ENCODE peak calls at places on chromosome 11, in ten cellular contexts. V is endothelial cell of umbilical vein, G is left ventricle myocardium inferior, R is fibroblast of lung, I is astrocyte, M is PC-3, S is GM12878, X is tibial artery, H is keratinocyte, T is prostate gland. D is an unnamed sample.

GRCh38 chr11:68542617-68543016 is 82.1 kb downstream of the PPP6R3 start:
- DNase-seq in V (no peak), G (no peak), R (peak; percentile 95), I (peak; percentile 94), M (peak; percentile 82), S (no peak), X (no peak), H (no peak), T (no peak), D (peak; percentile 30)

GRCh38 chr11:6557761-6558674 is 45.4 kb downstream of the RRP8 start:
- DNase-seq in V (no peak), G (peak; percentile 57), R (no peak), I (no peak), M (no peak), S (no peak), X (no peak), H (no peak), T (no peak), D (no peak)

GRCh38 chr11:94766656-94767291 is 1.4 kb upstream of the AMOTL1 start:
- DNase-seq in V (no peak), G (no peak), R (no peak), I (no peak), M (peak; percentile 61), S (no peak), X (no peak), H (no peak), T (no peak), D (no peak)

GRCh38 chr11:94417386-94417987 is 16.3 kb upstream of the GPR83 start:
- DNase-seq in V (peak; percentile 32), G (no peak), R (peak; percentile 30), I (peak; percentile 25), M (peak; percentile 71), S (no peak), X (no peak), H (no peak), T (no peak), D (peak; percentile 45)

GRCh38 chr11:85912414-85912813 is 57.2 kb downstream of the CCDC83 start:
- DNase-seq in V (no peak), G (no peak), R (no peak), I (no peak), M (no peak), S (no peak), X (no peak), H (no peak), T (no peak), D (no peak)

GRCh38 chr11:73656985-73657384 is 10.6 kb downstream of the PLEKHB1 start:
- DNase-seq in V (no peak), G (no peak), R (no peak), I (no peak), M (no peak), S (no peak), X (no peak), H (no peak), T (no peak), D (no peak)

GRCh38 chr11:116990061-116990473 is 108.2 kb downstream of the SIK3 start:
- DNase-seq in V (no peak), G (no peak), R (peak; percentile 97), I (peak; percentile 96), M (peak; percentile 64), S (no peak), X (no peak), H (no peak), T (no peak), D (no peak)

GRCh38 chr11:121236115-121237001 is 56.2 kb upstream of the SC5D start:
- DNase-seq in V (peak; percentile 4), G (no peak), R (peak; percentile 85), I (peak; percentile 80), M (no peak), S (peak; percentile 74), X (no peak), H (no peak), T (no peak), D (peak; percentile 24)

GRCh38 chr11:130726234-130726559 is 190.1 kb downstream of the SNX19 start:
- DNase-seq in V (peak; percentile 85), G (no peak), R (peak; percentile 87), I (peak; percentile 83), M (no peak), S (no peak), X (no peak), H (no peak), T (peak; percentile 53), D (no peak)

GRCh38 chr11:7671807-7672206 is 1.5 kb downstream of the CYB5R2 start:
- DNase-seq in V (no peak), G (no peak), R (no peak), I (no peak), M (no peak), S (peak; percentile 62), X (no peak), H (no peak), T (no peak), D (no peak)

GRCh38 chr11:18802381-18803257 is 11.0 kb upstream of the PTPN5 start:
- DNase-seq in V (peak; percentile 69), G (no peak), R (peak; percentile 65), I (peak; percentile 52), M (peak; percentile 78), S (peak; percentile 12), X (no peak), H (peak; percentile 7), T (peak; percentile 76), D (peak; percentile 72)

DNA sequence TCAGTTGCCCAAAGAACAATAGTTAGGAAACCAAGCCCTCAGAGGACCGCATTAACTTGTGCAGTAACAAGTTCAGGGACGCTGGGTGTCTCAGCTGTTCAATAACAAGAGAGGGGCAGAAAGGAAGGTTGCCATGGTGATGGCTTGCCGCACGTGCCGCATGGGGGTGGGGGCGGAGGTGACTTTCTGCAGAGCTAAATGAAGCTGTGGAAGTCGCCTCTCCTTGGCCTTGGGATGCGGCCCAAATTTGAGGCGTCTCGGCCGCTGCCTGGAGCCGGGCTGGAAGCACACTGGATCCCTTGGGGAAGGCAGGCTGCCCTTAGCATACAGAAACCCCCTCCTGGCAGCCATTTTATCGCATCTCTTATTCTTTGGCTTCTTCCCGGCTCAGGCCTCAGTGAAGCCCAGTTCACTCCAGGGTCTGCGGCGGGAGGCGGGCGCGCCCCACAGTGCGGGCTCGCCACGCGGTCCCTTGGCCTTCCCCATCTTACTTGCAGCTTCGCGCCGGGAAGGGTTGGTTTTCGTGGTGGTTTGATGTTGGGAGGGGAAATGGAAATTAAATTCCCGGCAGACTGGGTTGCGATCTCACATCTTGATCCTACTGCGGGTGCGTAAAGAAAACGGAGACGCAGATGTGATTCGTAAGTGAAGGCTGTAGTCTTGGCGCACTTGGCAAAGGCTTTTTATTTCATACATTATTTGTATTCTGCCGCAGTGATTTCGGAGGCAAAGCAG is 94.3 kb downstream of the SLC17A6 start:
- DNase-seq in V (peak; percentile 82), G (peak; percentile 40), R (peak; percentile 66), I (peak; percentile 57), M (no peak), S (no peak), X (no peak), H (no peak), T (no peak), D (no peak)
- TF ChIP-seq CTCF in V (no peak), G (no peak), R (no peak), I (no peak), M (no peak), S (no peak), X (no peak), H (no peak), T (no peak), D (no peak)

DNA sequence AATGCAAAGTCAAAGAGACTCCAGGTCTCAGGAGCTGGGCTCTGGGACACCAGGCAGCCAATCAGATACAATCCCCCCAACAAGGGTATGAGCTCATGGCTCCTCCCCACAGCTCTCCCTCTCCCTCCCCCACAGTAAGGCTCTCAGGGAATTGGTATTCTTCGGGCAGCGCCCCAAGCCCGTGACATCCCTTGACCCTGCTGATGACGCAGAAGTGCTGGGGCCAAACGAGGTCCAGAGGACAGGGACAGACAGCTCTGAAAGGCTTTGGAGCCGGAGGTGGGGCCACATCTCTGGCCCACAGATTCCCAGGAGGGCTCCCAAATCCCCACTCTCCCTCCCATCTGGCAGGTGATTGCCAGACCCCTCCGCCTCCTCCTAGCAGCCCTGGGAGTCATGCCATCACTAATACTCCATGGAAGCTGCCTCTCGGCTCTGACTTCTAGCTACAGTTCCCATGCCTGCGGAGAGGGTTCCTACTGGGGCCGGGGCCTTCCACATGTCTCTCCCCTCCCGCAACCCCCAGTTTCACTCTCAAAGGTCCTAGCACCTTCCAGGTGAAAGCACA is 5.8 kb downstream of the USP2 start:
- DNase-seq in V (no peak), G (peak; percentile 85), R (peak; percentile 80), I (peak; percentile 71), M (no peak), S (no peak), X (peak; percentile 96), H (no peak), T (no peak), D (no peak)
- H3K4me3 ChIP-seq in V (no peak overlapping the region), G (peak overlapping the region; percentile 71), R (no peak overlapping the region), I (no peak overlapping the region), M (no peak overlapping the region), S (no peak overlapping the region), X (peak overlapping the region; percentile 4), H (no peak overlapping the region), T (no peak overlapping the region), D (no peak overlapping the region)

DNA sequence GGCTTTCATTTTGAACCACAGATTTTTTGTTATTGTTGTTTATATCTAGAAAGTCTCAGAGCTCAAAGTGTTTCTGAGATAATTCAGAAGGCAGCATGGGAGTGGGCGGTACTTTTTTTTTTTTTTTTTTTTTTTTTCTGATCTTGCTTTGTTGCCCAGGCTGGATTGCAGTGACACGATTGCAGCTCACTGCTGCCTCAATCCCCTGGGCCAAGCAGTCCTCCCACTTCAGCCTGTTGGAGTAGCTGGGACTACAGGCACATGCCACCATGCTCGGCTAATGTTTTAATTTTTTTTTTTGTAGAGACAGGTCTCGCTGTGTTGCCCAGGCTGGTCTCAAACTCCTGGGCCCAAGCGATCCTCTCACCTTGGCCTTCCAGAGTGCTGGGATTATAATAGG is 21.6 kb downstream of the CAT start:
- DNase-seq in V (no peak), G (no peak), R (no peak), I (no peak), M (no peak), S (no peak), X (no peak), H (no peak), T (no peak), D (no peak)
- H3K36me3 ChIP-seq in V (peaks cover 2% of the 10 kb centered on the region), G (peaks cover 98% of the 10 kb centered on the region), R (peaks cover 7% of the 10 kb centered on the region), I (peaks cover 21% of the 10 kb centered on the region), M (peaks cover 42% of the 10 kb centered on the region), S (peaks cover 10% of the 10 kb centered on the region), X (peaks cover 97% of the 10 kb centered on the region), H (peaks cover 14% of the 10 kb centered on the region), T (no peaks in the 10 kb centered on the region), D (peaks cover 12% of the 10 kb centered on the region)

DNA sequence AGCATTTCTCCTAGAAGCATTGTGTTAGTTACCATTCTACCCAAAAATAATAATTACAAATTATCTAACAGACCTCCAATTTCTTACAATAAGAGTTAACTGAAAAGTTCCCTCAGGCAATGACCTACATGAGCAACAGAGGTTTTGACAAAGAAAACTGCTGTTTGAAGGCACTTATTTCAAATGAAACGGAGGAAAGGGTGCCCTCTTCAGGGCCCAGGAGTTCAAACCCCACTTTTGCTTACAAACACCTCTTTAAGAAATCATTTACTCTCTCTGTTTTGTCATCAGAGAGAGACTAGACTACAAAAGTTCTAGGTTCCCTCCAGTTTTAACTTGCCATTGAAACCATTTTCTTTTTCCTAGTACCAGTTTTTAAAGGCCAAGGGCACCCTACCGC is 56.7 kb downstream of the AMBRA1 start:
- DNase-seq in V (no peak), G (no peak), R (no peak), I (no peak), M (peak; percentile 18), S (no peak), X (no peak), H (no peak), T (no peak), D (peak; percentile 73)
- TF ChIP-seq CTCF in V (no peak), G (no peak), R (peak; percentile 33), I (peak; percentile 16), M (peak; percentile 10), S (peak; percentile 13), X (no peak), H (no peak), T (no peak), D (peak; percentile 69)

D was measured in A673.